ENCODE peak calls at places on chromosomes 1 and 21, in seven cellular contexts. R is A549, M is HepG2, H is GM12878, J is HCT116, V is GM23338, A is Panc1. W is an unnamed sample.

GRCh38 chr21:44657635-44658183 is at the start of gene KRTAP12-3:
- DNase-seq in R (no peak), M (no peak), H (no peak), J (no peak), V (no peak), A (no peak), W (no peak)

GRCh38 chr1:241215683-241216082 is 141.3 kb downstream of the RGS7 start:
- DNase-seq in R (no peak), M (no peak), H (no peak), J (no peak), V (no peak), A (no peak), W (no peak)

GRCh38 chr1:4853930-4854329 is 199.5 kb downstream of the AJAP1 start:
- DNase-seq in R (no peak), M (no peak), H (no peak), J (no peak), V (no peak), A (no peak), W (no peak)

GRCh38 chr1:85279463-85280080 is 3.1 kb upstream of the BCL10 start:
- DNase-seq in R (no peak), M (no peak), H (no peak), J (no peak), V (peak), A (no peak), W (no peak)

GRCh38 chr1:5742032-5742431 is 250.2 kb downstream of the NPHP4 start:
- DNase-seq in R (no peak), M (no peak), H (no peak), J (no peak), V (no peak), A (no peak), W (no peak)

GRCh38 chr1:41513388-41513745 is 28.9 kb upstream of the EDN2 start:
- DNase-seq in R (no peak), M (no peak), H (no peak), J (no peak), V (peak), A (no peak), W (no peak)

GRCh38 chr21:45093064-45093532 is 18.7 kb downstream of the ADARB1 start:
- DNase-seq in R (no peak), M (no peak), H (no peak), J (no peak), V (no peak), A (no peak), W (no peak)

GRCh38 chr1:183580281-183580682 is 10.0 kb downstream of the NCF2 start:
- DNase-seq in R (peak), M (no peak), H (no peak), J (peak), V (peak), A (peak), W (peak)

GRCh38 chr1:201004732-201005131 is 18.8 kb downstream of the KIF21B start:
- DNase-seq in R (no peak), M (no peak), H (no peak), J (no peak), V (no peak), A (no peak), W (no peak)

GRCh38 chr1:20151906-20152598 is 12.9 kb downstream of the PLA2G2F start:
- DNase-seq in R (peak), M (peak), H (no peak), J (peak), V (peak), A (peak), W (peak)

GRCh38 chr1:3429320-3429719 is 25.1 kb upstream of the ARHGEF16 start:
- DNase-seq in R (no peak), M (no peak), H (no peak), J (no peak), V (no peak), A (no peak), W (no peak)

GRCh38 chr1:81703736-81704463 is 96.8 kb upstream of the ADGRL2 start:
- DNase-seq in R (peak), M (no peak), H (no peak), J (no peak), V (no peak), A (no peak), W (no peak)

GRCh38 chr1:203278087-203278884 is 27.0 kb upstream of the BTG2 start:
- DNase-seq in R (no peak), M (no peak), H (no peak), J (no peak), V (peak), A (no peak), W (no peak)

GRCh38 chr1:184392779-184393522 is 6.1 kb downstream of the C1orf21 start:
- DNase-seq in R (no peak), M (no peak), H (no peak), J (no peak), V (no peak), A (no peak), W (no peak)

GRCh38 chr1:192879416-192879815 is 70.6 kb downstream of the RGS2 start:
- DNase-seq in R (no peak), M (peak), H (no peak), J (no peak), V (no peak), A (no peak), W (no peak)

GRCh38 chr1:208928335-208928734 is 655.2 kb upstream of the CAMK1G start:
- DNase-seq in R (no peak), M (no peak), H (no peak), J (no peak), V (no peak), A (no peak), W (no peak)

GRCh38 chr1:203349757-203350522 is 982 bp downstream of the FMOD start:
- DNase-seq in R (no peak), M (no peak), H (no peak), J (no peak), V (no peak), A (no peak), W (no peak)

GRCh38 chr1:239547987-239548386 is 161.6 kb downstream of the CHRM3 start:
- DNase-seq in R (no peak), M (no peak), H (no peak), J (no peak), V (no peak), A (no peak), W (no peak)

GRCh38 chr1:54965624-54966340 is 14.6 kb upstream of the TMEM61 start:
- DNase-seq in R (no peak), M (no peak), H (peak), J (peak), V (no peak), A (no peak), W (peak)

GRCh38 chr1:31064685-31065309 is 720 bp downstream of the PUM1 start:
- DNase-seq in R (no peak), M (peak), H (no peak), J (no peak), V (no peak), A (no peak), W (peak)

GRCh38 chr1:53656062-53656915 is 82.7 kb downstream of the GLIS1 start:
- DNase-seq in R (no peak), M (no peak), H (no peak), J (no peak), V (no peak), A (no peak), W (peak)

GRCh38 chr1:76379506-76379905 is 305.0 kb downstream of the ST6GALNAC3 start:
- DNase-seq in R (no peak), M (no peak), H (no peak), J (no peak), V (no peak), A (no peak), W (no peak)

GRCh38 chr1:3373700-3374405 is 80.6 kb upstream of the ARHGEF16 start:
- DNase-seq in R (no peak), M (no peak), H (no peak), J (no peak), V (no peak), A (no peak), W (no peak)

GRCh38 chr1:209714338-209714737 is 9.7 kb downstream of the HSD11B1 start:
- DNase-seq in R (no peak), M (no peak), H (no peak), J (no peak), V (no peak), A (no peak), W (no peak)

GRCh38 chr21:7916329-7917303 is 2604.8 kb upstream of the TPTE start:
- DNase-seq in R (no peak), M (no peak), H (no peak), J (no peak), V (no peak), A (no peak), W (no peak)

GRCh38 chr1:202553560-202554038 is 156.7 kb downstream of the SYT2 start:
- DNase-seq in R (peak), M (no peak), H (peak), J (no peak), V (no peak), A (no peak), W (no peak)

GRCh38 chr1:50978852-50979781 is 9.1 kb downstream of the CDKN2C start:
- DNase-seq in R (peak), M (peak), H (no peak), J (no peak), V (no peak), A (no peak), W (peak)
- H3K27ac ChIP-seq in R (peak), M (peak), H (peak), J (no peak), V (no peak), A (peak), W (peak)

GRCh38 chr1:87723193-87723592 is 394.5 kb downstream of the LMO4 start:
- DNase-seq in R (no peak), M (no peak), H (no peak), J (no peak), V (peak), A (no peak), W (no peak)
- TF ChIP-seq REST in R (no peak), M (no peak), H (no peak), J (no peak), V (no peak), A (no peak), W (no peak)

DNA sequence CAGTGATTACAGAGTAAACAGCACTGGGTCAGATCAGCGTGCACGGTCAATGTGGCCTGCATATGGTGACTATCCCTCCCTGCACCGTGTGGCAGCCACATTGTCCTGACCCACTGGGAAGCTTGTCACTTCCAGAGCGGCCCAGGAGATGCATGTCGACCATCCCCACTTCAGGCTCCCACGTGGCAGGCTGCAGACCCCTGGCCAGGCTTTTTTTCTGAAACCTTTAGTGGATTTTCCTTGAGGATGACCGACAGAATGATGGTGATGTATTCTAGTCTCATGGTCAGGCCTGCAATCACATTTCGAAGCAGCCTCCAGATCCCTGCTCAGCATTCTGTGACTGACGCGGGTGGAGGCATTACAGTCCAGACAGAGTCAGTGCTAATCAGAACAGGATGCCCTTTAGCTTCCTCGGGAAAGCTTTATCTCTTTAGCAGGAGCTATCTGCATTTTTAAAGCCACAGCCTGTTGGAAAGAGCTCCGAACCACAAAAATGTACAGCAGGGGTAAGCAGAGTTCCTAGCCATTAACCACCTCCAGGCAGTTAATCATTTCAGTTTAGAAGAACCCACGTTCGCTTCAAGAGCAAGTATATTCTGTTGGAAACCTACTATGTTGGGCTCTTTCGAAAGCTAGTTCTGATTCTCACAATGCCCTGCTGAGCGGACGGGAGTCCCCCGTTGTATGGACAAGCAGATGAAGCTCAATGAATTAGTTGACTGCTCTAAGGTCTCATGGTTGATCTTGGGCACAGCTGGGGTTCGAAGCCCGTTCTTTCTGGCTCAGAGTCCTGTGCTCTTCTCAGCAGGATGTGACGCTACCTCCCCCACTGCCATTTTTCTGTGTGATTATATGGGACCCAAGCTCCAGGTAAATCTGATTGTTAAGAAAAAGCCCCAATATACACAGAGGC is 56.5 kb downstream of the IRF2BP2 start:
- DNase-seq in R (no peak), M (no peak), H (no peak), J (no peak), V (no peak), A (no peak), W (no peak)
- H3K27ac ChIP-seq in R (peak), M (no peak), H (no peak), J (no peak), V (no peak), A (no peak), W (no peak)

DNA sequence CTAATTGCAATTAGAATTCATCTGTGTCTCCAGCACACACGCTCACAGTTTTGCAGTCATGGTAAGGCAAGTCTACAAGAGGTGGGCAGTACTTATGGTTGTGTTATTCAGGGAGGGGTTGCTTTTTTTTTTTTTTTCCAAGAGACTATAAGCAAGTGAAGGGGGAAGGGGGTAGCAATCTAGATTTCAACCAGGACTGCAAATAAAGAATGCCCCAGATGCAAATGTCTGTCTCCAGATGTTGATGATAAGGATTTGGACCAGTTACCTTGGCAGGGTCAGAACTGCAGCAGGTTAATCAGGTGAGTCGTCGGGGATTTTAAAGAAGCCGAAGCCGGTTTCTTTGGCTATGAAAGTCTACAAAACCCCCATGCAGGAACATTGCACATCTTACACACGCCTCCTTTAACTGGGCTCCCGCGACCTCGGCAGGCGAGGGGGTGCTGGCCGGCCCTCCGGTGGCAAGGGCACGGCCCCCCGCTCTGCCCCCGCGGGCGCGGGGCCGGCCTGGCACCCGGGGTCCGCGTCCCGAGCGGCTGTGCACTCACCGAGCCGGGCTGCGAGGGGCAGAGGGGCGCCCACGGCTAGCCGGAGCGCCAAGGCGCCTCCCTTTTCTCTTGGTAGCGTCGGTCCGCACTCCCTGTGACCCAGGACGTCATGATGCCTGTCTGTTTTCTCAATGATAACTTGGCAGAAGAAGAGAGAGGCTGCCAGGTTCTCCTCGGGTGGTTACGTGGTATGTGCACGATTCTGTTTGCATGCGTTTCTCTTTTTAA is 366.2 kb upstream of the ESRRG start:
- DNase-seq in R (peak), M (no peak), H (no peak), J (no peak), V (peak), A (no peak), W (no peak)
- TF ChIP-seq REST in R (no peak), M (no peak), H (no peak), J (no peak), V (no peak), A (no peak), W (no peak)

DNA sequence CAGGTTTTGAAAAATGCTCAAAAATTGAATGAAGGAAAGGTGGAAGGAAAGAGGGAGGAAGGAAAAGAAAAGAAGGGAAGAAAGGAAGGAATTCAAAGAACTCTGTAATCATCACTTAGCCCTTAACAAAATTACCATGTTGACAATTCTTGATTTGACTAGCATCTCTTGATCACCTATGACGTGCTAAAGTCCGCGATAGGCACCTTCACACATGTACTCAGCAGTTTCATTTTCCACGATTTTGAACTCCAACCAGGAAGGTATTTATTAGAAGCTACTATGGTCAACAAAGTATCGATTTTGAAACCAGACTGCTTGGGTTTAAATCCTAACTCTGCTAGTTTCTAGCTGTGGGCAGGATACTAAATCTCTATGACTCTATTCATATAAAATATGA is 146.9 kb downstream of the DAB1 start:
- DNase-seq in R (no peak), M (no peak), H (no peak), J (no peak), V (no peak), A (no peak), W (no peak)
- H3K27ac ChIP-seq in R (no peak), M (no peak), H (no peak), J (no peak), V (no peak), A (no peak), W (no peak)

GRCh38 chr1:12555411-12556367 is 62.3 kb downstream of the DHRS3 start:
- DNase-seq in R (no peak), M (no peak), H (no peak), J (no peak), V (no peak), A (no peak), W (no peak)

GRCh38 chr1:12552951-12553921 is 64.8 kb downstream of the DHRS3 start:
- DNase-seq in R (no peak), M (peak), H (no peak), J (no peak), V (peak), A (no peak), W (no peak)

GRCh38 chr1:12554521-12555305 is 63.3 kb downstream of the DHRS3 start:
- DNase-seq in R (no peak), M (no peak), H (no peak), J (no peak), V (no peak), A (no peak), W (no peak)

GRCh38 chr1:12552111-12552888 is 65.7 kb downstream of the DHRS3 start:
- DNase-seq in R (no peak), M (no peak), H (no peak), J (no peak), V (no peak), A (no peak), W (no peak)

DNA sequence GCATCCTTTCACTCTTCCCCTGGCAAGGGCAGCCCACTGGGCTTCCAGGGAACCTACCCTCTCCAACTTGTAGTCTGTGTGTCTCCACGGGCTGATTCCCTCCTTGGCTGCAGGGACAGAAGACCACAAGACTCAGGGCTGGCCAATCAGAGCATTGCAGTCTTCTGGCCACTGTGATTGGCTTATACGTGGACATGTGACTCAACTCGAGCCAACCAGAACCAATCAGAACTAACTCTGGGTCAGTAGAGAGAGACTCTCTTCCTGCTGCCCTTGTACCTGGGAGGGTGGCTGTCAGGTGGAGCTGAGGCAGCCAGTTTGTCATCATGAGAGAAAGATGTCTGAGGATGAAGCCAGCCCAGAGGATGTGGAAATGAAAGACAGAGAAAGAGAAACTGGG is 64.0 kb downstream of the DHRS3 start:
- DNase-seq in R (no peak), M (peak), H (no peak), J (peak), V (no peak), A (no peak), W (no peak)
- TF ChIP-seq REST in R (no peak), M (no peak), H (no peak), J (no peak), V (no peak), A (no peak), W (no peak)

DNA sequence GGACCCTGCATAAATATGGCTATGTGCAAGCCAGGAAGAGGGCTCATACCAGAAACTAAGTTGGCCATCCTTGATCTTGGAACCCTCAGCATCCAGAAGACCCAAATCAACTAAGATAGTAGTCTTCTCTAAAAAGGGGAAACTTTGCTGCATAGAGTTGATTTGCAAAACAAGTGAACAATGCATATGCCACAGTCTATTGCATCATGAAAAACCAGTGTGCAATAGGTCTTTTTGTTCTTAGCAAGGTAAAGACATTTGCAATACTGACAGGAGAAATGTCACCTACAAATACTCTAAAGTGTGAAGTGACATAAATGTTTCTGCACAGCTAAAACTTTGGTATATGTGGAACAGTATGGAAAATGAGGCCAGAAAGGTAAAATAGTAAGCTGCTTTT is 2.0 kb upstream of the IFI16 start:
- DNase-seq in R (no peak), M (no peak), H (no peak), J (no peak), V (no peak), A (no peak), W (peak)
- H3K27ac ChIP-seq in R (no peak), M (no peak), H (no peak), J (no peak), V (no peak), A (no peak), W (peak)

W was measured in HL-60.